ENCODE peak calls at places on chromosomes 12 and 14, in seven cellular contexts. U is CD8-positive, alpha-beta T cell; O is fibroblast of lung; F is transverse colon; B is lower lobe of right lung; L is tibial nerve; N is H9. P is an unnamed sample.

GRCh38 chr14:52129733-52130132 is 60.9 kb upstream of the NID2 start:
- DNase-seq in N (no peak), B (no peak), O (no peak), U (no peak), L (no peak), F (no peak), P (no peak)

GRCh38 chr12:42780671-42781070 is 191.1 kb upstream of the PRICKLE1 start:
- DNase-seq in L (no peak), N (no peak), O (no peak), U (no peak), F (no peak), B (no peak), P (no peak)

GRCh38 chr12:132190012-132190755 is 45.9 kb downstream of the NOC4L start:
- DNase-seq in U (no peak), L (no peak), O (no peak), B (no peak), F (peak; percentile 30), N (peak; percentile 73), P (no peak)

GRCh38 chr14:99807413-99808132 is 14.4 kb downstream of the EML1 start:
- DNase-seq in B (no peak), F (no peak), O (peak; percentile 66), U (no peak), L (no peak), N (peak; percentile 52), P (no peak)

GRCh38 chr12:54708836-54709235 is 60.7 kb upstream of the DCD start:
- DNase-seq in N (no peak), L (no peak), O (no peak), B (no peak), F (no peak), U (no peak), P (no peak)

GRCh38 chr14:90290612-90291011 is 34.3 kb downstream of the PSMC1 start:
- DNase-seq in L (no peak), B (no peak), U (no peak), O (no peak), N (no peak), F (no peak), P (no peak)

GRCh38 chr14:102187583-102188001 is 47.9 kb downstream of the WDR20 start:
- DNase-seq in N (no peak), U (no peak), O (no peak), L (no peak), B (no peak), F (no peak), P (no peak)

GRCh38 chr12:12505544-12506501 is 56.8 kb downstream of the DUSP16 start:
- DNase-seq in B (no peak), F (no peak), U (no peak), O (peak; percentile 59), L (no peak), N (no peak), P (no peak)

GRCh38 chr12:115828151-115828550 is 449.3 kb downstream of the MED13L start:
- DNase-seq in N (no peak), F (no peak), B (no peak), O (no peak), L (no peak), U (no peak), P (no peak)

GRCh38 chr12:98820005-98820404 is 174.9 kb downstream of the APAF1 start:
- DNase-seq in N (no peak), F (no peak), L (no peak), O (peak; percentile 45), B (no peak), U (no peak), P (no peak)

GRCh38 chr14:80055226-80055625 is 156.1 kb downstream of the DIO2 start:
- DNase-seq in B (no peak), L (no peak), O (peak; percentile 42), N (no peak), U (no peak), F (no peak), P (no peak)

GRCh38 chr14:56810341-56810740 is at the start of gene OTX2:
- DNase-seq in O (no peak), L (no peak), U (no peak), N (no peak), F (no peak), B (no peak), P (no peak)
- H3K27me3 ChIP-seq in O (peaks cover 58% of the 10 kb centered on the region), L (no peaks in the 10 kb centered on the region), U (peaks cover 18% of the 10 kb centered on the region), N (peaks cover 63% of the 10 kb centered on the region), F (peaks cover 100% of the 10 kb centered on the region), B (peaks cover 96% of the 10 kb centered on the region), P (peaks cover 99% of the 10 kb centered on the region)

DNA sequence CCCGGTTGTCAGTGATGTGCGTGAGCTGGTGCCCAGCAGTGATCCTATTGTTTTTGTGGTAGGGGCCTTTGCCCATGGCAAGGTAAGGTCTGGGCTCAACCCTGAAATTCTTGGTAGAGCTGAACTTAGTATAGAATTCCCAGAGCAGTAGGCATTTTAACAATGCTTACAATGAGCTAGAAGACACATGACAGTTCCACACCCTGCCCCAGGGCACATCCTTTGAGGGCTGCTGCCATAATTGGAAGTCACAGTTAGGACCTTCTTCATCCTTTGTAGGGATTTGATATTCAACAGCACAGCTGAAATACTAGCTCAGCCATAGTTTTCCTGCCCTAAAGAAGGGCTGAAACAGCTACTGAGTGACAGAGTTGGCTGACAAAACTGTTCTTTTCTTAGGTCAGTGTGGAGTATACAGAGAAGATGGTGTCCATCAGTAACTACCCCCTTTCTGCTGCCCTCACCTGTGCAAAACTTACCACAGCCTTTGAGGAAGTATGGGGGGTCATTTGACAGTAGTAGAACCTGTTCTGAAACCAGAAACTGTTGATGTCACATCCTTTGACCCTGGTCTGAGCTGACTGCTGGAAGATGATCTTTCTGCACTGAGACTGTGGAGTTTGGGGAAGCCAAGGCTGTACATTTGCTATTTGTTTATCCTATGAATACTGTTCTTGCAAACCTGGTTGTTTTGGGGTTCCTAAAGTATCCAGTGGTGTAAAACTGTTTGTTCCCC is 4.8 kb downstream of the EMG1 start:
- DNase-seq in U (no peak), F (no peak), N (no peak), O (no peak), B (no peak), L (no peak), P (no peak)
- TF ChIP-seq CTCF in U (no peak), F (no peak), N (no peak), O (no peak), B (no peak), L (no peak), P (no peak)

DNA sequence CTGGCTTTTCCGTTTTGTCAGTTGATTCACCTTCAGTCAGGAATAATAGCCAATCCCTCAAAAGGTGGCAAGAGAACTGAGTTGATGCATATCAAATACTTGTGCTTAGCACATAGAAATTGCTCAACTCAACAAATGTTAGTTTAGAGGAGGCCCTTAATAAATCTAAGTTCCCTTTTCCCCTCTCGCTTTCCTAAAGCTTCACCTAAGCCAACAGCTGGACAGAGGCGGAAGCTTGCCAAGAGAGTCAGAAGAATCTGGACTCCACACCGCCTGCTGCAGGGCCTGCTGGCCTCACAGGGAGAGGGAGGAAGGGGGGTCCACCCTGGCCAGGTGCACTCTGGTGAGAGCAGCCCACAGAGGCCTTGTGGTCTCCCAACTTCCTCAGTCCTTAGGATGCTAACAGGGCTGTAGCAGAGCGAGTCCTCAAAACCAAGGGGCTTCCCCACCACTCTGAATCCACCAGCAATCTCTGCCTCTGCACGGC is 213.1 kb downstream of the CHST11 start:
- DNase-seq in B (peak; percentile 72), U (peak; percentile 53), F (peak; percentile 57), N (no peak), O (peak; percentile 66), L (no peak), P (no peak)
- H3K27ac ChIP-seq in B (peak overlapping the region; percentile 73), U (no peak overlapping the region), F (peak overlapping the region; percentile 88), N (no peak overlapping the region), O (no peak overlapping the region), L (peak overlapping the region; percentile 70), P (no peak overlapping the region)

DNA sequence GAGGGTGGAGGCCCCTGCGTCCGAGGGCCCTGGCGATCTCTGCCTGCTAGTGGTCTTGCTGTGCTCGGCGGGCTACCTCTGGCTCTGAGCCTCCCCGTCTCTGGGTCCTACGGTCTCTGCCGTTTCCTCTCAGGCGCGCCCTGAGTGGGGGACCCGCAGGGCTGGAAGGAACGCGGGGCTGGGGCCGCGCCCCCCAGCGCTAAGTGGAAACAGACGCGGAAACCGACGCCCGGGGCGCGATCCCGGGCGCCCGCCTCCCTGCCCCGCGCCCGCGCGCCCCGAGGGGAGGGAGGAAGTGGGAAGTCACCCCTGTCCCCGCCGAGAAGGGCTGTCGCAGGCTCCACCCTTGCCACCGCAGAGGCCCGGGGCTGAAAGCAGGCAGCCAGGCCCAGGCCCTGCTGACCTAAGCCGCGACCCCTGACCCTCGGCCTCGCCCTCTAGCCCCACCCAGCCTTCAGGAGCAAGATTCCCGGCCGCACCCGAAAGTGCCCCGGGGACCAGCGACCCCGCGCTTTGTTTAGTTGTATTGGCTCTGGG is 831 bp downstream of the CRIP1 start:
- DNase-seq in N (no peak), B (peak; percentile 87), O (no peak), F (peak; percentile 81), U (peak; percentile 84), L (no peak), P (no peak)
- H3K27me3 ChIP-seq in N (peaks cover 26% of the 10 kb centered on the region), B (no peaks in the 10 kb centered on the region), O (peaks cover 19% of the 10 kb centered on the region), F (peaks cover 16% of the 10 kb centered on the region), U (no peaks in the 10 kb centered on the region), L (no peaks in the 10 kb centered on the region), P (peaks cover 41% of the 10 kb centered on the region)